ENCODE peak calls at places on chromosomes 5 and 9, in nine cellular contexts. J is thyroid gland, N is type B pancreatic cell, O is osteocyte, X is suprapubic skin, S is DND-41, U is neural crest cell, H is IMR-90, K is OCI-LY7. Z is an unnamed sample.
A peak's percentile ranks its signal among the peaks of the same experiment; 100 is the strongest.

GRCh38 chr5:78508231-78508765 is 140.3 kb downstream of the LHFPL2 start:
- DNase-seq in X (no peak), H (peak; percentile 78), U (no peak), K (no peak), J (no peak), O (no peak), N (no peak), S (no peak), Z (no peak)

GRCh38 chr5:108730617-108731340 is 16.9 kb upstream of the FER start:
- DNase-seq in O (no peak), X (no peak), U (no peak), H (peak; percentile 55), S (no peak), N (no peak), K (peak; percentile 19), J (no peak), Z (no peak)

GRCh38 chr5:176817369-176817841 is 7.0 kb downstream of the UNC5A start:
- DNase-seq in X (no peak), N (no peak), O (no peak), S (no peak), K (no peak), H (no peak), J (peak; percentile 7), U (no peak), Z (no peak)

GRCh38 chr9:121975801-121976277 is 117.3 kb downstream of the TTLL11 start:
- DNase-seq in U (no peak), S (no peak), K (no peak), J (no peak), N (no peak), O (no peak), X (no peak), H (peak; percentile 57), Z (no peak)

GRCh38 chr9:116151966-116152381 is 1.6 kb upstream of the PAPPA start:
- DNase-seq in S (no peak), K (no peak), U (no peak), J (no peak), O (no peak), H (peak; percentile 94), X (no peak), N (no peak), Z (no peak)

GRCh38 chr9:91285729-91286353 is 75.9 kb downstream of the AUH start:
- DNase-seq in J (no peak), H (peak; percentile 54), U (no peak), O (no peak), N (no peak), K (no peak), S (no peak), X (no peak), Z (no peak)

GRCh38 chr5:72328172-72328571 is 8.0 kb downstream of the PTCD2 start:
- DNase-seq in N (no peak), S (no peak), O (no peak), X (no peak), J (peak; percentile 97), K (no peak), H (peak; percentile 21), U (no peak), Z (no peak)

GRCh38 chr9:27714388-27714787 is 141.1 kb upstream of the C9orf72 start:
- DNase-seq in H (no peak), O (no peak), X (no peak), J (no peak), K (no peak), N (no peak), S (no peak), U (no peak), Z (no peak)

GRCh38 chr5:77797133-77797532 is 21.0 kb upstream of the TBCA start:
- DNase-seq in S (no peak), H (peak; percentile 5), K (no peak), U (no peak), X (no peak), N (no peak), O (no peak), J (no peak), Z (no peak)

GRCh38 chr9:134328841-134329575 is 2.8 kb downstream of the RXRA start:
- DNase-seq in S (no peak), U (no peak), N (no peak), O (no peak), K (no peak), X (no peak), H (no peak), J (peak; percentile 47), Z (no peak)

GRCh38 chr9:77751341-77752091 is 103.4 kb upstream of the GNA14 start:
- DNase-seq in O (no peak), N (no peak), H (peak; percentile 81), S (peak; percentile 15), U (peak; percentile 20), X (no peak), K (peak; percentile 33), J (no peak), Z (no peak)

GRCh38 chr9:3271157-3271556 is 254.6 kb downstream of the RFX3 start:
- DNase-seq in O (no peak), H (no peak), N (no peak), K (no peak), X (no peak), J (no peak), U (no peak), S (no peak), Z (no peak)

GRCh38 chr9:121285835-121286687 is 18.1 kb downstream of the GSN start:
- DNase-seq in J (peak; percentile 62), X (peak; percentile 83), K (no peak), O (no peak), N (no peak), H (peak; percentile 56), S (no peak), U (no peak), Z (no peak)

GRCh38 chr5:90201923-90202322 is 207.6 kb downstream of the CETN3 start:
- DNase-seq in U (no peak), K (no peak), H (no peak), O (no peak), N (no peak), J (no peak), S (no peak), X (no peak), Z (no peak)

GRCh38 chr9:84669293-84670105 is at the start of gene NTRK2:
- DNase-seq in K (no peak), O (no peak), N (peak; percentile 74), X (peak; percentile 81), H (peak; percentile 2), J (peak; percentile 69), S (no peak), U (peak; percentile 40), Z (no peak)

GRCh38 chr9:110058304-110058953 is 149.5 kb downstream of the C9orf152 start:
- DNase-seq in K (peak; percentile 70), U (peak; percentile 37), H (peak; percentile 52), S (peak; percentile 30), J (peak; percentile 63), N (no peak), X (no peak), O (no peak), Z (no peak)

GRCh38 chr5:138459311-138459710 is 6.0 kb upstream of the EGR1 start:
- DNase-seq in N (no peak), U (no peak), K (peak; percentile 76), J (no peak), X (no peak), S (no peak), O (no peak), H (no peak), Z (no peak)

GRCh38 chr5:143570989-143571388 is 167.5 kb upstream of the NR3C1 start:
- DNase-seq in J (no peak), O (no peak), H (no peak), N (no peak), K (no peak), U (no peak), S (no peak), X (no peak), Z (no peak)

GRCh38 chr5:139775872-139776271 is 19.7 kb upstream of the PSD2 start:
- DNase-seq in N (no peak), S (no peak), K (no peak), H (no peak), U (no peak), X (no peak), O (no peak), J (no peak), Z (no peak)

DNA sequence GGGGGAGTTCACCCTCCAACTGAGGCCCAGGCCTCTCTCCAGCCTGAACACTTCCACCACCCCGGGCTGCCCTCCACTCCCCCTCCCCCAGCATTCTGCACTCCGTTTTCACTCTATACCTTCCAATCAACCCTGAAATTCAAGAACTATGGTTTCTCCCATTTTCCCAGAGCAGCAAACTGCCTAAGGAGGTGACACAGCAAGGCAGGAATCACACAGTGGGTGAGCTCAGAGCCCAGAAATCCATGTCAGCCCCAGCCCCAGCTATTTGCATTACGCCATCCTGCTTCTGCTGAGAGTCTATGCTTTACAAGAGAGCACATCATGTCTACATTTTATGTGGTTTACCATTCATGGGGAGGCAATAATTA is 12.0 kb downstream of the MSX2 start:
- DNase-seq in U (no peak), H (peak; percentile 91), N (no peak), K (no peak), X (no peak), O (no peak), S (no peak), J (no peak), Z (no peak)
- TF ChIP-seq CTCF in U (no peak), H (no peak), N (peak; percentile 21), K (no peak), X (peak; percentile 3), O (no peak), S (no peak), J (no peak), Z (no peak)

GRCh38 chr5:14594378-14595074 is 12.9 kb downstream of the OTULINL start:
- DNase-seq in K (no peak), X (no peak), H (no peak), U (no peak), S (no peak), O (no peak), J (no peak), N (no peak), Z (no peak)
- TF ChIP-seq CTCF in K (no peak), X (no peak), H (no peak), U (no peak), S (no peak), O (no peak), J (no peak), N (no peak), Z (no peak)

DNA sequence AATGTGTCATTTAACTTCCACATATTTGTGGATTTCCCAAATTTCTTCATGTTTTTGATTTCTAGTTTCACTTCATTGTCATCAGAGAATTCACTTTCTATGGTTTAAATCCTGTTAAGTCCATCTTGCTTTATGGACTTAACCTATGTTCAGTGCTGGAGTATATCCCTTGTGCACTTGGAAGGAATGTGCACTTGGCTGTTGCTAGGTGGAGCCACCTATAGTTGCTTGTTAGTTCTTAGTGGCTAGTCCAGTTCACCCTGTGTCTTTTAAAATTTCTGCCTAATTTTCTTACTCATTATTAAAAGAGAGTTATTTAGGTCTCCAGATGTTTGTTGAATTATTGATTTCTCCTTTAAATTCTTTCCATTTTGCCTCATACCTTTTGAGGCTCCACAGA is 1472.5 kb upstream of the CDH6 start:
- DNase-seq in S (no peak), U (no peak), J (no peak), K (no peak), X (no peak), H (no peak), O (no peak), N (no peak), Z (no peak)
- TF ChIP-seq CTCF in S (no peak), U (no peak), J (no peak), K (no peak), X (no peak), H (no peak), O (no peak), N (no peak), Z (no peak)

DNA sequence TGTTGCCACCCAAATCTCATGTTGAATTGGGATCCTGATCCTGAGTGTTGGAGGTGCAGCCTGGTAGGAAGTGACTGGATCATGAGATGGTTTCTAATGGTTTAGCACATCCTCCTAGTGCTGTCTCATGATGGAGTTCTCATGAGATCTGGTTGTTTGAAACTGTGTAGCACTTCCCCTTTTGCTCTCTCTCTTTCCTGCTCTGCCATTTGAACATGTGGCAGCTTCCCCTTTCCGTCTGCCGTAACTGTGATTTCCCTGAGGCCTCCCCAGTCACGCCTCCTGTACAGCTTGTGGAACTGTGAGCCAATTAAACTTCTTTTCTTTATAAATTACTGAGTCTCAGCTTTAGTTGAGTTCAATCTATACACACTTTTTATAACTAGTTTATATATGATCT is 756.8 kb upstream of the CDH6 start:
- DNase-seq in O (no peak), X (no peak), U (no peak), H (no peak), N (no peak), J (no peak), S (no peak), K (peak; percentile 0), Z (no peak)
- TF ChIP-seq CTCF in O (no peak), X (no peak), U (no peak), H (no peak), N (no peak), J (no peak), S (no peak), K (no peak), Z (no peak)

Z was measured in D721Med.